ENCODE peak calls at places on chromosomes 16 and 17, in seven cellular contexts. One of them, this sample, is unnamed.

GRCh38 chr16:11955713-11956123 is 9.3 kb upstream of the TNFRSF17 start:
- DNase-seq in AG04449: peak; percentile 67
- DNase-seq in B cell: no peak
- DNase-seq in prostate gland: no peak
- DNase-seq in MM.1S: no peak
- DNase-seq in kidney epithelial cell: peak; percentile 56
- DNase-seq in cardiac fibroblast: peak; percentile 77
- DNase-seq in this sample: no peak

GRCh38 chr17:82781894-82782274 is 30.0 kb downstream of the TBCD start:
- DNase-seq in cardiac fibroblast: peak; percentile 81
- DNase-seq in MM.1S: peak; percentile 81
- DNase-seq in prostate gland: peak; percentile 86
- DNase-seq in AG04449: no peak
- DNase-seq in kidney epithelial cell: peak; percentile 23
- DNase-seq in B cell: peak; percentile 97
- DNase-seq in this sample: peak; percentile 90

GRCh38 chr17:73307130-73307529 is 4.7 kb downstream of the CDC42EP4 start:
- DNase-seq in cardiac fibroblast: no peak
- DNase-seq in MM.1S: no peak
- DNase-seq in kidney epithelial cell: no peak
- DNase-seq in B cell: no peak
- DNase-seq in prostate gland: peak; percentile 61
- DNase-seq in AG04449: no peak
- DNase-seq in this sample: peak; percentile 61

GRCh38 chr16:72493681-72494415 is 321.9 kb upstream of the PMFBP1 start:
- DNase-seq in prostate gland: no peak
- DNase-seq in MM.1S: no peak
- DNase-seq in cardiac fibroblast: peak; percentile 40
- DNase-seq in B cell: no peak
- DNase-seq in AG04449: peak; percentile 34
- DNase-seq in kidney epithelial cell: no peak
- DNase-seq in this sample: no peak

GRCh38 chr17:27677191-27677590 is 46.2 kb downstream of the LGALS9 start:
- DNase-seq in B cell: no peak
- DNase-seq in prostate gland: no peak
- DNase-seq in AG04449: no peak
- DNase-seq in MM.1S: no peak
- DNase-seq in cardiac fibroblast: no peak
- DNase-seq in kidney epithelial cell: no peak
- DNase-seq in this sample: no peak

GRCh38 chr16:10265770-10266615 is 83.8 kb upstream of the GRIN2A start:
- DNase-seq in kidney epithelial cell: no peak
- DNase-seq in cardiac fibroblast: no peak
- DNase-seq in MM.1S: no peak
- DNase-seq in AG04449: no peak
- DNase-seq in prostate gland: no peak
- DNase-seq in B cell: no peak
- DNase-seq in this sample: no peak

GRCh38 chr17:75240394-75241142 is 20.8 kb downstream of the GGA3 start:
- DNase-seq in kidney epithelial cell: no peak
- DNase-seq in MM.1S: peak; percentile 18
- DNase-seq in cardiac fibroblast: peak; percentile 42
- DNase-seq in B cell: peak; percentile 53
- DNase-seq in prostate gland: no peak
- DNase-seq in AG04449: no peak
- DNase-seq in this sample: peak; percentile 53

GRCh38 chr17:17567631-17568030 is 23.9 kb downstream of the PEMT start:
- DNase-seq in MM.1S: no peak
- DNase-seq in B cell: no peak
- DNase-seq in AG04449: no peak
- DNase-seq in kidney epithelial cell: no peak
- DNase-seq in prostate gland: peak; percentile 92
- DNase-seq in cardiac fibroblast: peak; percentile 84
- DNase-seq in this sample: no peak

GRCh38 chr17:17141279-17141678 is 64.9 kb downstream of the PLD6 start:
- DNase-seq in B cell: no peak
- DNase-seq in cardiac fibroblast: no peak
- DNase-seq in kidney epithelial cell: no peak
- DNase-seq in prostate gland: no peak
- DNase-seq in MM.1S: no peak
- DNase-seq in AG04449: no peak
- DNase-seq in this sample: no peak

GRCh38 chr16:61182416-61182815 is 853.8 kb downstream of the CDH8 start:
- DNase-seq in prostate gland: no peak
- DNase-seq in cardiac fibroblast: no peak
- DNase-seq in kidney epithelial cell: no peak
- DNase-seq in MM.1S: peak; percentile 61
- DNase-seq in B cell: no peak
- DNase-seq in AG04449: no peak
- DNase-seq in this sample: no peak

GRCh38 chr16:10009691-10010090 is 172.5 kb downstream of the GRIN2A start:
- DNase-seq in prostate gland: no peak
- DNase-seq in B cell: no peak
- DNase-seq in AG04449: no peak
- DNase-seq in MM.1S: peak; percentile 68
- DNase-seq in cardiac fibroblast: no peak
- DNase-seq in kidney epithelial cell: no peak
- DNase-seq in this sample: no peak

GRCh38 chr17:52744179-52744578 is 585.7 kb upstream of the CA10 start:
- DNase-seq in AG04449: no peak
- DNase-seq in B cell: no peak
- DNase-seq in prostate gland: no peak
- DNase-seq in MM.1S: no peak
- DNase-seq in kidney epithelial cell: no peak
- DNase-seq in cardiac fibroblast: no peak
- DNase-seq in this sample: no peak

GRCh38 chr16:3182608-3183444 is 5.2 kb upstream of the OR1F1 start:
- DNase-seq in B cell: peak; percentile 64
- DNase-seq in MM.1S: no peak
- DNase-seq in prostate gland: no peak
- DNase-seq in kidney epithelial cell: no peak
- DNase-seq in AG04449: no peak
- DNase-seq in cardiac fibroblast: peak; percentile 47
- DNase-seq in this sample: peak; percentile 88

GRCh38 chr16:56970934-56971767 is 9.4 kb downstream of the CETP start:
- DNase-seq in B cell: peak; percentile 44
- DNase-seq in MM.1S: no peak
- DNase-seq in cardiac fibroblast: peak; percentile 40
- DNase-seq in kidney epithelial cell: no peak
- DNase-seq in AG04449: no peak
- DNase-seq in prostate gland: no peak
- DNase-seq in this sample: no peak

GRCh38 chr17:77498056-77498785 is 357.5 kb downstream of the SEC14L1 start:
- DNase-seq in kidney epithelial cell: no peak
- DNase-seq in cardiac fibroblast: no peak
- DNase-seq in B cell: peak; percentile 28
- DNase-seq in MM.1S: no peak
- DNase-seq in AG04449: no peak
- DNase-seq in prostate gland: no peak
- DNase-seq in this sample: no peak

GRCh38 chr17:77497578-77497934 is 356.8 kb downstream of the SEC14L1 start:
- DNase-seq in kidney epithelial cell: no peak
- DNase-seq in B cell: peak; percentile 41
- DNase-seq in cardiac fibroblast: no peak
- DNase-seq in MM.1S: no peak
- DNase-seq in prostate gland: no peak
- DNase-seq in AG04449: no peak
- DNase-seq in this sample: no peak

GRCh38 chr17:77499699-77500435 is 359.1 kb downstream of the SEC14L1 start:
- DNase-seq in cardiac fibroblast: no peak
- DNase-seq in AG04449: no peak
- DNase-seq in prostate gland: no peak
- DNase-seq in kidney epithelial cell: no peak
- DNase-seq in MM.1S: no peak
- DNase-seq in B cell: peak; percentile 33
- DNase-seq in this sample: no peak

GRCh38 chr17:77501101-77501566 is 360.4 kb downstream of the SEC14L1 start:
- DNase-seq in cardiac fibroblast: no peak
- DNase-seq in kidney epithelial cell: no peak
- DNase-seq in MM.1S: peak; percentile 23
- DNase-seq in B cell: peak; percentile 44
- DNase-seq in AG04449: no peak
- DNase-seq in prostate gland: no peak
- DNase-seq in this sample: no peak

DNA sequence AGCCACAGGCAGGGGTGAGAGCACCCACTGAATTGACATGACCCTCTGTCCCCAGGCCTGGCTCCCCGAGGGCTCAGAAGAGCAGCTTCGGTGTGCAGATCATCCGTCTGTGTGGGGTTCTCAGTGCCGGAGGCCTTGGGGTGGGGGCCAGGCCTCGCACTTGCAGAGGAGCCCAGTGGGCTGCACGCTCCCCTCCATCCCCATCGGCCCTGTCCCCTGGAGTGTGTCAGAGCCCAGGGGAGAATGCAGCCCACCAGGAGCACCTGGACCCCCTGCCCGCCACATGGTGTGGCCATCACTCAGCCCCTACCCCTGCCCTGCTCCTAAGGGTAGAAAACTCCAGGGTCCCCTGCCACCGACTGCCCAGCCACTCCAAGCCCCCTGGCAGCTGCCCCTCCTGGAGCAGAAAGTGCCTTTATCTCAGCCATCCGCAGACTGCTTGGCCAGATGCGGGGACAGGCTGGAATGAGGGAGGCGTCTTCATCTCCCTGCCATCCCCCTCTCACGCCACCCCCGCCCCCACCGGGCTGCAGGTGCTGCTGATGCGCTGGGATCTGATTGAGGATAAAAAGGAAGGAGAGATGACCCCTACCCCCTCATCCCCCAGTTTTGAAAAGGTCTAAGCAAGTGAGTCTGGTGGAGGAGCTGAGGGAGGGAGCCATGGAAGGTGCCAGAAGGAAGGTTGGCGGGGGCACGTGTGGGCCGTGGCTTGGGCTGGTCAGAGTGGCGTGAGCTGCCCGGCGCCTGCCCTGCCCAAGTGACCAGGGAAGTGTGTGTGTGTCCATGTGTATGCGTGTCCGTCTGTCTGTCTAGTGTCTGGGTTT is 358.3 kb downstream of the SEC14L1 start:
- DNase-seq in prostate gland: no peak
- DNase-seq in kidney epithelial cell: no peak
- DNase-seq in AG04449: no peak
- DNase-seq in B cell: peak; percentile 42
- DNase-seq in MM.1S: no peak
- DNase-seq in cardiac fibroblast: no peak
- DNase-seq in this sample: no peak
- TF ChIP-seq CTCF in prostate gland: no peak
- TF ChIP-seq CTCF in kidney epithelial cell: no peak
- TF ChIP-seq CTCF in AG04449: no peak
- TF ChIP-seq CTCF in B cell: no peak
- TF ChIP-seq CTCF in MM.1S: no peak
- TF ChIP-seq CTCF in cardiac fibroblast: no peak
- TF ChIP-seq CTCF in this sample: no peak

DNA sequence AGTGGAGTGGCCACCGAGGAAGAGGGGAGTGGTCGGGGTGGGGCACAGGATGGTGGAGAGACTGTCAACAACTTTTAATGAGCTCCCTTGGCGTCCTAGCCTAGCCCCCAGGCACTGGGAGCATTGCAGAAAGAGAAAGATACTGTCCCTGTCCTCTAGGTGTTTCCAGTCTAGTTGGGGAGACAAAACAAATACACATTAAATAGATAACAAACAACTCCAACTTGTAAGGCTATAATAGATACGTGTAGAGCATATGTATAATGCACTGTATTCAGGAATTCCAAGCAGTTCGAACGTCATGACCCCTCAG is 435 bp upstream of the UBE2O start:
- DNase-seq in B cell: no peak
- DNase-seq in AG04449: no peak
- DNase-seq in MM.1S: no peak
- DNase-seq in prostate gland: no peak
- DNase-seq in cardiac fibroblast: no peak
- DNase-seq in kidney epithelial cell: no peak
- DNase-seq in this sample: no peak
- TF ChIP-seq CTCF in B cell: peak; percentile 33
- TF ChIP-seq CTCF in AG04449: no peak
- TF ChIP-seq CTCF in MM.1S: no peak
- TF ChIP-seq CTCF in prostate gland: no peak
- TF ChIP-seq CTCF in cardiac fibroblast: no peak
- TF ChIP-seq CTCF in kidney epithelial cell: no peak
- TF ChIP-seq CTCF in this sample: no peak

DNA sequence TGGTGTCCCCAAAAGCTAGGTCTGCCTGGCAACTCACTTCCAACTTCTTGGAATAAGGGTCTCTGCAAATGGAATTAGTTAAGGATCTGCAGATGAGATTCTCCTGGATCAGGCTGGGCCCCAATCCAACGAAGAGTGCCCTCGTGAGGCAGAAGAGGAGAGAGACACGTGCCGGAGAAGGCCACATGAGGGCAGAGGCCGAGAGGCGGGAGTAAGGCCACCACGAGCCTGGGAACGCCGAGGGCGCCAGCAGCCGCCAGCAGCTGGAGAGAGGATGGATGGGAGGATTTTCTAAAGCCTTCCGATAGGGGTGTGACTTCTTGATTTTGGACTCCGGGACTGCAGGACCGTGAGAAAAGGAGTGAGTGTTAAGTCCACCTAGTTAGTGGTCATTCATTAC is 76.3 kb downstream of the JPH3 start:
- DNase-seq in AG04449: no peak
- DNase-seq in B cell: no peak
- DNase-seq in cardiac fibroblast: peak; percentile 5
- DNase-seq in kidney epithelial cell: no peak
- DNase-seq in prostate gland: no peak
- DNase-seq in MM.1S: no peak
- DNase-seq in this sample: no peak
- TF ChIP-seq CTCF in AG04449: peak; percentile 28
- TF ChIP-seq CTCF in B cell: no peak
- TF ChIP-seq CTCF in cardiac fibroblast: no peak
- TF ChIP-seq CTCF in kidney epithelial cell: no peak
- TF ChIP-seq CTCF in prostate gland: no peak
- TF ChIP-seq CTCF in MM.1S: no peak
- TF ChIP-seq CTCF in this sample: no peak

GRCh38 chr17:51299859-51300258 is 39.5 kb downstream of the UTP18 start:
- DNase-seq in kidney epithelial cell: no peak
- DNase-seq in MM.1S: no peak
- DNase-seq in cardiac fibroblast: no peak
- DNase-seq in prostate gland: no peak
- DNase-seq in B cell: no peak
- DNase-seq in AG04449: no peak
- DNase-seq in this sample: no peak

DNA sequence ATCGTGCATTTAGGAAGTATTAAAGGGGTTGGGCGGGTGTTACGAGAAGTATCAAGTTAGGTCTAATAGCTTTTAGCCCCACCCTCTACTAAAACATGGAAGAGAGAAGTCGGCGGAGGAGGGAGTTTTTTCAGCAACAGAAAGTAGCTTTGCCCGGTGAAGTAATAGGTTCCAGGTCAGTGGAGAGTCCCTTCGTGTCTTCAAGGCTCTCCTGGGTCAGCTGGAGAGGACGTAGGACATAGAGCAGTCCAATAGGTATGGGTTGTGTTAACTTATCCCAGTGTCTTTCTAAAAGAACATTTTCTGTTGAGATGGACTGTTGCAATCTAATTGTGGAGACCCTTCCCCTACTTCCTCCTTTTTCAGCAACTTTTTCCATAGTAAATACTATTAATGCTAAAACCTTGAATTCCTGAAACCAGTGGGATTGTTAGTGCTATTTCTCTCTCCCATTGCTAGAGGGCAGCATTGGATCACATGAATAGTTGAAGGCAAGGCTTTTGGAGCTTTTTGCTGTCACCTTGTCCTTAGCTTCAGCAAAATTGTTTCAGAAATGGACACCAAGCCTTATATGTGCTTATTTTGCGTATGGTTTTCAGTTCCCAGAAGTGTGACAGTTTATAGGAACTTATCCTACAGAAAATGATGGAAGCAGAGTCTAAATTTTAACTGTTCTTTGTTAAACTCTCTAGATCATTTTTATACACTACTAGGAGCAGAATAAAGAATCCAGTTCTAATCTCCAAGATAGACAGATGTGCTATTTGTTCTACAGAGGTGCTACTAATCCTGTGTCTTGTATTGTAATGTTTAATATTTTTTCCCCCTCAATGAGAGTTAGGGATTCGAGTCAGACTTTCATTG is 38.4 kb downstream of the UTP18 start:
- DNase-seq in kidney epithelial cell: peak; percentile 18
- DNase-seq in AG04449: no peak
- DNase-seq in cardiac fibroblast: peak; percentile 65
- DNase-seq in prostate gland: no peak
- DNase-seq in MM.1S: peak; percentile 39
- DNase-seq in B cell: no peak
- DNase-seq in this sample: peak; percentile 38
- TF ChIP-seq CTCF in kidney epithelial cell: peak; percentile 79
- TF ChIP-seq CTCF in AG04449: peak; percentile 68
- TF ChIP-seq CTCF in cardiac fibroblast: peak; percentile 71
- TF ChIP-seq CTCF in prostate gland: peak; percentile 56
- TF ChIP-seq CTCF in MM.1S: peak; percentile 61
- TF ChIP-seq CTCF in B cell: peak; percentile 50
- TF ChIP-seq CTCF in this sample: peak; percentile 68